ENCODE peak calls at places on chromosomes 2 and 18, in nine cellular contexts. Z is tibial nerve, Q is IMR-90, K is thyroid gland, A is uterus, J is gastrocnemius medialis, F is ovary, D is breast epithelium, B is suprapubic skin. C is an unnamed sample.

GRCh38 chr2:215083146-215083545 is 55.3 kb downstream of the ABCA12 start:
- DNase-seq in Z (no peak), Q (no peak), K (no peak), A (no peak), J (no peak), F (no peak), D (no peak), B (no peak), C (no peak)

GRCh38 chr2:141506116-141506515 is 624.7 kb downstream of the LRP1B start:
- DNase-seq in Z (no peak), Q (no peak), K (no peak), A (no peak), J (no peak), F (no peak), D (no peak), B (no peak), C (no peak)

GRCh38 chr2:17901246-17901645 is 22.8 kb downstream of the KCNS3 start:
- DNase-seq in Z (no peak), Q (no peak), K (no peak), A (no peak), J (no peak), F (no peak), D (no peak), B (no peak), C (no peak)

GRCh38 chr18:26656944-26657536 is 108.7 kb upstream of the KCTD1 start:
- DNase-seq in Z (peak; percentile 28), Q (peak; percentile 36), K (peak; percentile 83), A (peak; percentile 71), J (no peak), F (peak; percentile 75), D (peak; percentile 75), B (peak; percentile 85), C (peak; percentile 27)

GRCh38 chr2:5691659-5692529 is at the start of gene SOX11:
- DNase-seq in Z (no peak), Q (peak; percentile 95), K (peak; percentile 24), A (no peak), J (no peak), F (no peak), D (no peak), B (no peak), C (no peak)

GRCh38 chr2:140455312-140455711 is 1675.1 kb upstream of the NXPH2 start:
- DNase-seq in Z (no peak), Q (no peak), K (no peak), A (no peak), J (no peak), F (no peak), D (no peak), B (no peak), C (no peak)

GRCh38 chr2:237403024-237403882 is 10.7 kb downstream of the COL6A3 start:
- DNase-seq in Z (peak; percentile 74), Q (peak; percentile 80), K (no peak), A (peak; percentile 41), J (peak; percentile 65), F (no peak), D (no peak), B (no peak), C (no peak)

GRCh38 chr2:188596054-188596453 is 304.4 kb downstream of the GULP1 start:
- DNase-seq in Z (no peak), Q (peak; percentile 55), K (no peak), A (no peak), J (no peak), F (no peak), D (no peak), B (no peak), C (no peak)

GRCh38 chr2:186575302-186575701 is 14.6 kb upstream of the ITGAV start:
- DNase-seq in Z (peak; percentile 23), Q (peak; percentile 99), K (peak; percentile 33), A (peak; percentile 60), J (peak; percentile 7), F (peak; percentile 36), D (no peak), B (no peak), C (peak; percentile 58)

GRCh38 chr2:37886745-37887144 is 38.3 kb upstream of the RMDN2 start:
- DNase-seq in Z (no peak), Q (peak; percentile 81), K (no peak), A (no peak), J (no peak), F (no peak), D (no peak), B (no peak), C (no peak)

GRCh38 chr2:219446101-219446504 is 11.5 kb downstream of the SPEG start:
- DNase-seq in Z (no peak), Q (peak; percentile 67), K (no peak), A (peak; percentile 79), J (no peak), F (no peak), D (no peak), B (no peak), C (peak; percentile 95)

GRCh38 chr2:85994421-85994777 is 105.6 kb upstream of the ST3GAL5 start:
- DNase-seq in Z (no peak), Q (no peak), K (no peak), A (no peak), J (no peak), F (peak; percentile 6), D (no peak), B (peak; percentile 11), C (no peak)

GRCh38 chr2:230184727-230185578 is 34.8 kb downstream of the SP110 start:
- DNase-seq in Z (no peak), Q (peak; percentile 43), K (no peak), A (no peak), J (no peak), F (no peak), D (no peak), B (no peak), C (no peak)

GRCh38 chr2:108987111-108987510 is 1.9 kb downstream of the EDAR start:
- DNase-seq in Z (no peak), Q (no peak), K (no peak), A (no peak), J (no peak), F (no peak), D (no peak), B (no peak), C (no peak)

GRCh38 chr2:147288131-147288530 is 556.7 kb upstream of the ACVR2A start:
- DNase-seq in Z (no peak), Q (no peak), K (no peak), A (no peak), J (no peak), F (no peak), D (no peak), B (no peak), C (no peak)

GRCh38 chr2:228545749-228546148 is 364.3 kb upstream of the SPHKAP start:
- DNase-seq in Z (no peak), Q (no peak), K (no peak), A (no peak), J (no peak), F (no peak), D (no peak), B (no peak), C (no peak)

DNA sequence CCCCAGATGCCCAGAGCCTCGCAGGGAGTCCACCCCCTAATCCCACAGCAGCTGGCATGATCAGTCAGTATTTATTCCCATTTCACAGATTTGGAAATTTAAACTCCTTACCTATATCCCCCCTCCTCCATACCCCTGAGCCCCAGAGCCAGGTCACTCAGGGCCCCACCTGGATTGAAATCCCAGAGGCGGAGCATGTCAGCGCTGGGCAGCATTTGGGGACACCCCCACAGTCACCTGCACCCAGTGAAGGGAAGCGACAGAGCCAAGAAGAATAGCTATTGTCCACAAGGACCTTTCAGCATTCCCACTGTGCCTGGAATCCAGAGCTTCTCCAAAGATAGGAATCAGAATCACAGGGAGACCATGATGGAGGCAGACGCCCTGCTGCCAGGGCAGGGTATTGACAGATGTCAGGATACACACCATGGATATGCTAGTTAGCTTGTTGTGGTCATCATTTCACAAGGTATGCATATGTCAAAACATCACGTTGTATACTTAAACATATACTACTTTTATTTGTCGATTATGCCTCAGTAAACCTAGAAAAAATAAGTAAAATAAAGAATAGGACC is 968 bp upstream of the ASTL start:
- DNase-seq in Z (no peak), Q (no peak), K (no peak), A (no peak), J (no peak), F (no peak), D (no peak), B (no peak), C (no peak)
- TF ChIP-seq POLR2A in Z (no peak), Q (no peak), K (no peak), A (no peak), J (no peak), F (no peak), D (no peak), B (no peak), C (no peak)

GRCh38 chr2:84904717-84905174 is 710 bp upstream of the TMSB10 start:
- DNase-seq in Z (peak; percentile 83), Q (peak; percentile 55), K (peak; percentile 91), A (peak; percentile 85), J (peak; percentile 71), F (peak; percentile 88), D (peak; percentile 69), B (peak; percentile 94), C (no peak)
- TF ChIP-seq POLR2A in Z (peak; percentile 58), Q (peak; percentile 48), K (no peak), A (peak; percentile 62), J (peak; percentile 16), F (peak; percentile 6), D (no peak), B (peak; percentile 21), C (peak; percentile 68)

DNA sequence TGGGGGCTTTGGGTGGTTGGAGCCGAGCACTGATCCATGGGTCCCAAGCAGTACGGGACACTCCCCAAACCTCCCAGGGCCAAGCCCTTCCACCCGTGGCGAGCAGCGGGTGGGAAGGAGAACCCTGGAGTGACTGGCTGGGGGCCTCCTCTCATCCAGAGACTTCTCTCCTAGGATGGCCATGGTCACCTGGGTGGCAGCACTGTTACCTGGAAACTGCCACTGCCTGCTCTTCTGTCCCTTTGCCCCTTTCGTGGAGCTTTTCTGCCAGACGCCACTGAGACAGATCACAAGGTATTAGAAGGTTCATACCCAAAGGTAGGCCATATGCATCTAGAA is 26.9 kb downstream of the CENPO start:
- DNase-seq in Z (no peak), Q (no peak), K (no peak), A (no peak), J (no peak), F (no peak), D (no peak), B (no peak), C (no peak)
- TF ChIP-seq POLR2A in Z (no peak), Q (no peak), K (no peak), A (no peak), J (no peak), F (no peak), D (no peak), B (no peak), C (no peak)

DNA sequence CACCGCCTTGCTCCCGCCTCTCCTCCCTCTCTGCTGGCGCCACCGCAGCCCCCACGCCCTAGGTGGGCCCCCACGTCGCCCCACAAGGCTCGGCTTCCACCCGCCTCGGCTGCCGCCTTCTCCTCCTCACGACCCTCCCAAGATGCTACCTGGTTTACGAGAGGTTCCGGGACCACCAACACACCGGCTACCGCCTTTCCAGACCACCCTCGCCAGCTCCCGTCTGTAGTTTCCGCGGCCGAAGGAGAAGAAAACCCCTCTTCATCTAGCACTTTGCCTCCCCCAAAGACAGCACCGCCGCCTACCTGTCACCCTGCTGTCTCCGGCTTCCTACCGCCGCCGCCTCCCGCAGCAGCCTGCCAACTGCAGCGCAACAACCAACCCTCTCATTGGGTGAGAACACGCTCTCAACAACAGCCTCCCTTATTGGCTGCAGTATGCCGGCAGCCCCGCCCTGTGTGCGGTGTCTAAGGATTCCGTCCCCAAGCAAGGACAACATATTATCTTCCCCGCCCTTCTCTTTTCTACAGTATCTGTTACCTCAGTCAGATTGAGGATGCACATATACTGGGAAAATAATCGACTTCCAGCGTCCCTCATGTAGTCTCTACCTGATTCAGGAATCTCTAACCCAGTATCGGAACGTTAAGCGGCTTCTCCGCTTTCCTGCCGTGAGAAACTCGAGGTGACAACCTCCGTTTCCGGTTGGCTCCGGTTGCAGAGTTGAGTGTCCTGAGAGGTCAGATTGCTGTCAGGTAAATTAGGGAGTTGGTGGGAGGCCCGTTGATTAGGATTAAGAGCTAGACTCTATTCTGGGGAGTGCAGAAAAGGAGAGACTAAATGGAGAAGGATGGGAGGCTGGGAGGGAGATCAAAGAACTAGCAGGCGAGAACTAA is at the start of the genes HYCC2 and NDUFB3:
- DNase-seq in Z (peak; percentile 91), Q (peak; percentile 93), K (peak; percentile 90), A (peak; percentile 90), J (peak; percentile 89), F (peak; percentile 88), D (peak; percentile 93), B (peak; percentile 96), C (peak; percentile 81)
- TF ChIP-seq POLR2A in Z (peak; percentile 60), Q (peak; percentile 30), K (no peak), A (peak; percentile 36), J (peak; percentile 61), F (peak; percentile 64), D (peak; percentile 47), B (no peak), C (peak; percentile 78)

C was measured in H54.